ENCODE peak calls at places on chromosomes 5 and 9, in nine cellular contexts. One of them, this sample, is unnamed.
A peak's percentile ranks its signal among the peaks of the same experiment; 100 is the strongest.

GRCh38 chr9:3244963-3245653 is 280.7 kb downstream of the RFX3 start:
- DNase-seq in HCT116: no peak
- DNase-seq in GM23248: peak; percentile 15
- DNase-seq in MM.1S: no peak
- DNase-seq in SK-N-SH: no peak
- DNase-seq in fibroblast of lung: no peak
- DNase-seq in HepG2: no peak
- DNase-seq in OCI-LY7: peak; percentile 4
- DNase-seq in IMR-90: no peak
- DNase-seq in this sample: no peak

GRCh38 chr9:130465383-130466096 is 20.8 kb downstream of the ASS1 start:
- DNase-seq in IMR-90: no peak
- DNase-seq in HepG2: no peak
- DNase-seq in OCI-LY7: no peak
- DNase-seq in GM23248: no peak
- DNase-seq in HCT116: no peak
- DNase-seq in fibroblast of lung: no peak
- DNase-seq in SK-N-SH: no peak
- DNase-seq in MM.1S: no peak
- DNase-seq in this sample: no peak

GRCh38 chr9:35681341-35682002 is 7.7 kb downstream of the CA9 start:
- DNase-seq in HepG2: no peak
- DNase-seq in MM.1S: no peak
- DNase-seq in IMR-90: peak; percentile 51
- DNase-seq in OCI-LY7: no peak
- DNase-seq in HCT116: no peak
- DNase-seq in GM23248: peak; percentile 43
- DNase-seq in SK-N-SH: no peak
- DNase-seq in fibroblast of lung: no peak
- DNase-seq in this sample: no peak

GRCh38 chr9:97759611-97760288 is 62.6 kb upstream of the XPA start:
- DNase-seq in SK-N-SH: no peak
- DNase-seq in HCT116: no peak
- DNase-seq in fibroblast of lung: no peak
- DNase-seq in MM.1S: no peak
- DNase-seq in OCI-LY7: no peak
- DNase-seq in HepG2: peak; percentile 96
- DNase-seq in GM23248: peak; percentile 47
- DNase-seq in IMR-90: no peak
- DNase-seq in this sample: no peak

GRCh38 chr9:69097053-69097452 is 61.5 kb downstream of the FXN start:
- DNase-seq in fibroblast of lung: peak; percentile 85
- DNase-seq in SK-N-SH: no peak
- DNase-seq in GM23248: peak; percentile 61
- DNase-seq in IMR-90: peak; percentile 84
- DNase-seq in OCI-LY7: no peak
- DNase-seq in HCT116: no peak
- DNase-seq in MM.1S: no peak
- DNase-seq in HepG2: no peak
- DNase-seq in this sample: peak; percentile 53

GRCh38 chr9:34493972-34494535 is 28.7 kb downstream of the ENHO start:
- DNase-seq in IMR-90: peak; percentile 53
- DNase-seq in fibroblast of lung: peak; percentile 44
- DNase-seq in SK-N-SH: no peak
- DNase-seq in MM.1S: peak; percentile 36
- DNase-seq in OCI-LY7: peak; percentile 33
- DNase-seq in HCT116: no peak
- DNase-seq in GM23248: peak; percentile 71
- DNase-seq in HepG2: no peak
- DNase-seq in this sample: peak; percentile 15

GRCh38 chr5:79242242-79243039 is 6.5 kb downstream of the JMY start:
- DNase-seq in OCI-LY7: no peak
- DNase-seq in MM.1S: no peak
- DNase-seq in SK-N-SH: no peak
- DNase-seq in fibroblast of lung: no peak
- DNase-seq in HCT116: no peak
- DNase-seq in IMR-90: no peak
- DNase-seq in GM23248: no peak
- DNase-seq in HepG2: no peak
- DNase-seq in this sample: no peak

GRCh38 chr5:98557921-98558320 is 215.5 kb upstream of the RGMB start:
- DNase-seq in IMR-90: peak; percentile 66
- DNase-seq in HCT116: no peak
- DNase-seq in fibroblast of lung: no peak
- DNase-seq in MM.1S: no peak
- DNase-seq in HepG2: no peak
- DNase-seq in GM23248: no peak
- DNase-seq in OCI-LY7: no peak
- DNase-seq in SK-N-SH: no peak
- DNase-seq in this sample: no peak

GRCh38 chr5:133635051-133635450 is 22.7 kb upstream of the FSTL4 start:
- DNase-seq in HepG2: no peak
- DNase-seq in OCI-LY7: no peak
- DNase-seq in GM23248: peak; percentile 47
- DNase-seq in MM.1S: no peak
- DNase-seq in fibroblast of lung: no peak
- DNase-seq in IMR-90: peak; percentile 28
- DNase-seq in SK-N-SH: no peak
- DNase-seq in HCT116: no peak
- DNase-seq in this sample: no peak

DNA sequence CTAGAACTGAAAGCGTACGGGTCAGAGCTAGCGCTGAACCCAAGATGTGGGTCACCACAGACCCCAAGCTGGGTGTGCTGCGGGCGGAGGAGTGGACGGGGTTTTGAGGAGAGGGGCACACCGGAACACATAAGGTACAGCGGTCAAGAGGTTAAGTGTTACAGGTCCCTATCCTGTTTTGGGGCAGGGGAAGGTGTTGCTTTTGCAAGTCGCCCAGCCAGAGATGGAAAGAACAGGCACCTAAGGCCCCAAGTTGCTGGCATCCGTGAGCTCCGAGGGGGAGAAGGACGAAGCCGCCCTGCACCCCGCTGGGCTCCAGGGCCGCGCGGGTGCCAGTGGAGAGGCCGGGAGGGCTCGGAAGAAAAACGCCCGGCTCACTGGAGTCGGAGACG is 859 bp downstream of the GNA14 start:
- DNase-seq in MM.1S: no peak
- DNase-seq in OCI-LY7: no peak
- DNase-seq in fibroblast of lung: no peak
- DNase-seq in GM23248: no peak
- DNase-seq in IMR-90: no peak
- DNase-seq in HepG2: no peak
- DNase-seq in HCT116: no peak
- DNase-seq in SK-N-SH: no peak
- DNase-seq in this sample: no peak
- H3K4me3 ChIP-seq in MM.1S: no peak overlapping the region
- H3K4me3 ChIP-seq in OCI-LY7: no peak overlapping the region
- H3K4me3 ChIP-seq in fibroblast of lung: no peak overlapping the region
- H3K4me3 ChIP-seq in GM23248: peak overlapping the region; percentile 66
- H3K4me3 ChIP-seq in IMR-90: no peak overlapping the region
- H3K4me3 ChIP-seq in HepG2: no peak overlapping the region
- H3K4me3 ChIP-seq in HCT116: no peak overlapping the region
- H3K4me3 ChIP-seq in SK-N-SH: no peak overlapping the region
- H3K4me3 ChIP-seq in this sample: no peak overlapping the region

DNA sequence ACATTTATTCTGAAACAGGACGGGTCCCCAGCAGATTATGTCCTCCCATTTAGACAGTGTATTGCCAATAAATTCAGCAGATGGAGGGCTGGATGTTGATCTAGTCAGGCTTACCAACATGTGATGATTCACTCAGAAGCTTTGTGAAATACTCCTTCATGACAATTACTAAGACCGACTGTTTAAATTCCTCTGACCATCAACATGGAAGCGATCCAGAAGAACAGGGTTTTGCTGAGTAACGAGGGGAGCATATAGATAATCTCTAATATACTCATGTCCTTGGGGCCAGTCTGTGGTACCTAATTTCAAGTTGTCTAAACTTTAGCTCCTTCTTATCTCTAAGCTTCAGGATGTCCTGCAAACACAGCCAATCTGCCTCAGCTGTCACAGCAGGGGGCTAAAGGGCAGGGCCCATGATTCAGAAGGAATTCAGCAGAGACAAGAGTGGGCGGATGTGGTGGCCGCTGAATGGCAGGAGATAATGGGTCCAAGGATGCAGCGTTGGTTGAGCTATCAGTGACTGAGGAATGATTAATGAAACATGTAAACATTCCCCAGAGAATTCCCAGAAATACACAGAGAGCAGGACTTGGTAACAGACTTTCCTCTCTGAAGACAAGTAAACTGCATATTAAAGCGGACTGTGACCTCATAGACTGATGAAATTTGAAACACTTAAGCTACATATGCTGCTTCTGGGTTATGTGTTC is 109.4 kb downstream of the ANKRD55 start:
- DNase-seq in HepG2: peak; percentile 99
- DNase-seq in GM23248: peak; percentile 96
- DNase-seq in HCT116: peak; percentile 91
- DNase-seq in SK-N-SH: no peak
- DNase-seq in fibroblast of lung: peak; percentile 99
- DNase-seq in MM.1S: no peak
- DNase-seq in IMR-90: peak; percentile 100
- DNase-seq in OCI-LY7: no peak
- DNase-seq in this sample: peak; percentile 40
- H2AFZ ChIP-seq in HepG2: no peak overlapping the region
- H2AFZ ChIP-seq in GM23248: no peak overlapping the region
- H2AFZ ChIP-seq in HCT116: peak overlapping the region; percentile 98
- H2AFZ ChIP-seq in SK-N-SH: peak overlapping the region; percentile 7
- H2AFZ ChIP-seq in fibroblast of lung: no peak overlapping the region
- H2AFZ ChIP-seq in MM.1S: no peak overlapping the region
- H2AFZ ChIP-seq in IMR-90: peak overlapping the region; percentile 67
- H2AFZ ChIP-seq in OCI-LY7: no peak overlapping the region
- H2AFZ ChIP-seq in this sample: no peak overlapping the region

DNA sequence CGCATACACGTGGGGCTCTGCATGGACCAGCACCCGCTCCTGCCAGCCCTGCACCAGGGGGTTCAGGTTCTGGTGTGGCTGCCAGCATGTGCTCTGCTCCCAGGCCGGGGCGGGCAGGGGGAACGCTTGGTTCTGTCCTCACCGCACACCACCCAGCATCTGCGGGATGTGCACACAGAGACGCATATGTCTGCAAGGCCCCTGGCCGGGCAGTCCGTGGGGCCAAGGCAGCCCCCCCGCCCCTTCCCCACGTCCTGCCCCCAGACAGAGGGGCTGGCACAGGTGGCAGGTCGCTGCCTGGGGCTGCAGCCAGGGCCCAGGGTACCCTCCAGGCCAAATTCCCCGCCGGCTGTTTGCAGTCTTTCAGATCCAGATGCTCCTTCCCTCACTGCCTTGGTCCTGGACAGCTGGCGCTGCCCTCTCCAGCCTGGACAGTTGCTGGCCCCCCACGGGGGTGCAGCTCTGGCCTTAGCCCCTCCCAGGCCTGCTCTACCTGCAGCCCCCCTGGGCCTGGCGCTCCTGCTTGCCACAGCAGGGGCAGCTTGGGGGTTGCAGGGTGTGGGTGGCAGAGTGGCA is 18.0 kb upstream of the NRARP start:
- DNase-seq in GM23248: no peak
- DNase-seq in OCI-LY7: no peak
- DNase-seq in HCT116: no peak
- DNase-seq in MM.1S: no peak
- DNase-seq in HepG2: no peak
- DNase-seq in SK-N-SH: peak; percentile 40
- DNase-seq in IMR-90: no peak
- DNase-seq in fibroblast of lung: no peak
- DNase-seq in this sample: no peak
- H3K27ac ChIP-seq in GM23248: no peak overlapping the region
- H3K27ac ChIP-seq in OCI-LY7: peak overlapping the region; percentile 73
- H3K27ac ChIP-seq in HCT116: no peak overlapping the region
- H3K27ac ChIP-seq in MM.1S: no peak overlapping the region
- H3K27ac ChIP-seq in HepG2: no peak overlapping the region
- H3K27ac ChIP-seq in SK-N-SH: no peak overlapping the region
- H3K27ac ChIP-seq in IMR-90: no peak overlapping the region
- H3K27ac ChIP-seq in fibroblast of lung: no peak overlapping the region
- H3K27ac ChIP-seq in this sample: no peak overlapping the region

GRCh38 chr9:113519401-113520108 is 56.0 kb downstream of the RGS3 start:
- DNase-seq in HepG2: peak; percentile 33
- DNase-seq in GM23248: peak; percentile 58
- DNase-seq in SK-N-SH: no peak
- DNase-seq in HCT116: no peak
- DNase-seq in MM.1S: no peak
- DNase-seq in fibroblast of lung: peak; percentile 83
- DNase-seq in IMR-90: peak; percentile 29
- DNase-seq in OCI-LY7: no peak
- DNase-seq in this sample: no peak
- H3K4me3 ChIP-seq in HepG2: no peak overlapping the region
- H3K4me3 ChIP-seq in GM23248: no peak overlapping the region
- H3K4me3 ChIP-seq in SK-N-SH: no peak overlapping the region
- H3K4me3 ChIP-seq in HCT116: no peak overlapping the region
- H3K4me3 ChIP-seq in MM.1S: no peak overlapping the region
- H3K4me3 ChIP-seq in fibroblast of lung: no peak overlapping the region
- H3K4me3 ChIP-seq in IMR-90: no peak overlapping the region
- H3K4me3 ChIP-seq in OCI-LY7: no peak overlapping the region
- H3K4me3 ChIP-seq in this sample: no peak overlapping the region

DNA sequence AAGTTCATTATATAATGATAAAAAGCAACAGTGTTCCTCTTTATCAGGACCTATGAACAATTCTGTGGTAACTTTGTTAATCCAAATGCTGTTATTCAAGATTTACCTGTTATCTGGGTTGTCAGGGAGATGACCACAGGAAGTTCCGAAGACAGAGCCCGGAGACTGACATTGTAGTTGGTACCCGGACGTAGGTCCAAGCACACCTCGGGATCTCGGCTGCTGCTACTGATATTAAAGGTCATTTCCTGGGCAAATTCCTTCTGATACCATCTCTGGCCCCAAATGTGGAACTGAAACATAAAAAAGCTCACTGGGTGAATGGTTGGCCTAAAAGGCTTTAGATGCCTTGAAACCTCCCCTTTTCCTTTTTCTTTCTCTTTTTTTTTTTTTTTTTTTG is 96.7 kb downstream of the SUSD1 start:
- DNase-seq in fibroblast of lung: no peak
- DNase-seq in MM.1S: peak; percentile 36
- DNase-seq in GM23248: no peak
- DNase-seq in SK-N-SH: no peak
- DNase-seq in IMR-90: no peak
- DNase-seq in OCI-LY7: peak; percentile 36
- DNase-seq in HCT116: no peak
- DNase-seq in HepG2: no peak
- DNase-seq in this sample: no peak
- H2AFZ ChIP-seq in fibroblast of lung: no peak overlapping the region
- H2AFZ ChIP-seq in MM.1S: no peak overlapping the region
- H2AFZ ChIP-seq in GM23248: no peak overlapping the region
- H2AFZ ChIP-seq in SK-N-SH: no peak overlapping the region
- H2AFZ ChIP-seq in IMR-90: no peak overlapping the region
- H2AFZ ChIP-seq in OCI-LY7: no peak overlapping the region
- H2AFZ ChIP-seq in HCT116: no peak overlapping the region
- H2AFZ ChIP-seq in HepG2: no peak overlapping the region
- H2AFZ ChIP-seq in this sample: no peak overlapping the region